ENCODE peak calls at places on chromosomes 3 and 15, in five cellular contexts. B is adrenal gland, U is Peyer's patch, Q is upper lobe of left lung, E is cardiac muscle cell. M is an unnamed sample.

GRCh38 chr15:35696767-35697231 is 150.8 kb upstream of the DPH6 start:
- DNase-seq in B (no peak), U (no peak), Q (no peak), E (no peak), M (no peak)

GRCh38 chr3:51955893-51956770 is 951 bp downstream of the GPR62 start:
- DNase-seq in B (peak; percentile 65), U (peak; percentile 58), Q (peak; percentile 92), E (peak; percentile 60), M (peak; percentile 59)

GRCh38 chr15:42608767-42609488 is 33.5 kb downstream of the STARD9 start:
- DNase-seq in B (no peak), U (no peak), Q (no peak), E (no peak), M (no peak)

GRCh38 chr3:19595884-19596283 is 338.1 kb downstream of the EFHB start:
- DNase-seq in B (no peak), U (no peak), Q (no peak), E (no peak), M (no peak)

GRCh38 chr15:49494842-49495241 is 71.8 kb downstream of the FGF7 start:
- DNase-seq in B (no peak), U (no peak), Q (no peak), E (no peak), M (no peak)

GRCh38 chr3:69761896-69762789 is 22.9 kb downstream of the MITF start:
- DNase-seq in B (no peak), U (no peak), Q (no peak), E (no peak), M (no peak)

GRCh38 chr3:17014734-17015133 is 130.0 kb downstream of the PLCL2 start:
- DNase-seq in B (no peak), U (no peak), Q (no peak), E (no peak), M (no peak)

GRCh38 chr3:190339130-190339529 is 16.9 kb upstream of the CLDN1 start:
- DNase-seq in B (no peak), U (no peak), Q (no peak), E (no peak), M (no peak)

GRCh38 chr3:111069974-111070751 is 1.5 kb upstream of the NECTIN3 start:
- DNase-seq in B (peak; percentile 46), U (peak; percentile 50), Q (no peak), E (peak; percentile 36), M (no peak)

GRCh38 chr3:33441322-33441976 is 1.2 kb upstream of the UBP1 start:
- DNase-seq in B (no peak), U (peak; percentile 78), Q (no peak), E (no peak), M (no peak)

GRCh38 chr3:157261000-157261399 is 101.1 kb upstream of the CCNL1 start:
- DNase-seq in B (no peak), U (no peak), Q (no peak), E (no peak), M (no peak)

GRCh38 chr3:107117922-107118576 is 259.2 kb upstream of the CCDC54 start:
- DNase-seq in B (peak; percentile 53), U (no peak), Q (no peak), E (peak; percentile 70), M (no peak)

GRCh38 chr3:194255252-194256039 is 95.7 kb downstream of the CPN2 start:
- DNase-seq in B (peak; percentile 79), U (peak; percentile 76), Q (peak; percentile 86), E (no peak), M (peak; percentile 13)

GRCh38 chr3:87088366-87088983 is 97.5 kb upstream of the VGLL3 start:
- DNase-seq in B (no peak), U (no peak), Q (no peak), E (no peak), M (no peak)

GRCh38 chr15:62715946-62716345 is 326.6 kb upstream of the TPM1 start:
- DNase-seq in B (no peak), U (no peak), Q (no peak), E (no peak), M (no peak)

GRCh38 chr15:59553879-59554735 is 57.5 kb upstream of the GCNT3 start:
- DNase-seq in B (no peak), U (no peak), Q (no peak), E (no peak), M (no peak)

GRCh38 chr15:60679256-60679655 is 200.3 kb upstream of the ICE2 start:
- DNase-seq in B (peak; percentile 46), U (no peak), Q (no peak), E (no peak), M (no peak)

GRCh38 chr15:62904511-62904910 is 138.0 kb upstream of the TPM1 start:
- DNase-seq in B (no peak), U (no peak), Q (no peak), E (no peak), M (no peak)

GRCh38 chr15:70505411-70505919 is 257.9 kb downstream of the UACA start:
- DNase-seq in B (peak; percentile 37), U (no peak), Q (no peak), E (no peak), M (no peak)

GRCh38 chr15:40743921-40744809 is 10.9 kb downstream of the RMDN3 start:
- DNase-seq in B (no peak), U (peak; percentile 71), Q (no peak), E (no peak), M (peak; percentile 50)

GRCh38 chr3:133843634-133844033 is 38.0 kb downstream of the SRPRB start:
- DNase-seq in B (peak; percentile 29), U (no peak), Q (no peak), E (no peak), M (no peak)

GRCh38 chr15:45394681-45395080 is 16.3 kb upstream of the GATM start:
- DNase-seq in B (no peak), U (no peak), Q (no peak), E (no peak), M (no peak)

GRCh38 chr3:9194509-9195184 is 54.8 kb downstream of the SRGAP3 start:
- DNase-seq in B (no peak), U (no peak), Q (no peak), E (no peak), M (no peak)

GRCh38 chr3:54188176-54188791 is 65.9 kb downstream of the CACNA2D3 start:
- DNase-seq in B (peak; percentile 56), U (peak; percentile 47), Q (no peak), E (peak; percentile 94), M (no peak)

GRCh38 chr3:4670352-4670751 is 177.2 kb downstream of the ITPR1 start:
- DNase-seq in B (no peak), U (no peak), Q (no peak), E (peak; percentile 25), M (no peak)

GRCh38 chr15:69119016-69119415 is 41.4 kb upstream of the GLCE start:
- DNase-seq in B (no peak), U (no peak), Q (no peak), E (no peak), M (no peak)

GRCh38 chr15:91862891-91863520 is 9.5 kb downstream of the SLCO3A1 start:
- DNase-seq in B (no peak), U (no peak), Q (no peak), E (no peak), M (no peak)

GRCh38 chr3:9809615-9810356 is at the start of gene TTLL3:
- DNase-seq in B (peak; percentile 78), U (peak; percentile 88), Q (peak; percentile 95), E (peak; percentile 66), M (peak; percentile 56)

GRCh38 chr3:136277115-136277514 is 27.0 kb downstream of the PCCB start:
- DNase-seq in B (no peak), U (no peak), Q (no peak), E (no peak), M (no peak)

GRCh38 chr3:195847061-195847950 is 35.6 kb upstream of the MUC4 start:
- DNase-seq in B (peak; percentile 86), U (no peak), Q (peak; percentile 65), E (no peak), M (no peak)

GRCh38 chr15:70449311-70450141 is 313.8 kb downstream of the UACA start:
- DNase-seq in B (no peak), U (peak; percentile 1), Q (no peak), E (no peak), M (no peak)

GRCh38 chr3:189727898-189728297 is 96.7 kb downstream of the TP63 start:
- DNase-seq in B (no peak), U (no peak), Q (no peak), E (no peak), M (no peak)

GRCh38 chr3:25119682-25120081 is 308.4 kb upstream of the RARB start:
- DNase-seq in B (no peak), U (no peak), Q (no peak), E (no peak), M (no peak)

GRCh38 chr15:33132722-33133345 is 61.7 kb downstream of the FMN1 start:
- DNase-seq in B (no peak), U (no peak), Q (no peak), E (peak; percentile 73), M (peak; percentile 10)
- H3K4me3 ChIP-seq in B (no peak overlapping the region), U (no peak overlapping the region), Q (no peak overlapping the region), E (no peak overlapping the region), M (no peak overlapping the region)

GRCh38 chr3:50587373-50587772 is 18.1 kb downstream of the HEMK1 start:
- DNase-seq in B (no peak), U (no peak), Q (no peak), E (no peak), M (no peak)
- H3K36me3 ChIP-seq in B (no peaks in the 10 kb centered on the region), U (no peaks in the 10 kb centered on the region), Q (no peaks in the 10 kb centered on the region), E (peaks cover 2% of the 10 kb centered on the region), M (no peaks in the 10 kb centered on the region)

DNA sequence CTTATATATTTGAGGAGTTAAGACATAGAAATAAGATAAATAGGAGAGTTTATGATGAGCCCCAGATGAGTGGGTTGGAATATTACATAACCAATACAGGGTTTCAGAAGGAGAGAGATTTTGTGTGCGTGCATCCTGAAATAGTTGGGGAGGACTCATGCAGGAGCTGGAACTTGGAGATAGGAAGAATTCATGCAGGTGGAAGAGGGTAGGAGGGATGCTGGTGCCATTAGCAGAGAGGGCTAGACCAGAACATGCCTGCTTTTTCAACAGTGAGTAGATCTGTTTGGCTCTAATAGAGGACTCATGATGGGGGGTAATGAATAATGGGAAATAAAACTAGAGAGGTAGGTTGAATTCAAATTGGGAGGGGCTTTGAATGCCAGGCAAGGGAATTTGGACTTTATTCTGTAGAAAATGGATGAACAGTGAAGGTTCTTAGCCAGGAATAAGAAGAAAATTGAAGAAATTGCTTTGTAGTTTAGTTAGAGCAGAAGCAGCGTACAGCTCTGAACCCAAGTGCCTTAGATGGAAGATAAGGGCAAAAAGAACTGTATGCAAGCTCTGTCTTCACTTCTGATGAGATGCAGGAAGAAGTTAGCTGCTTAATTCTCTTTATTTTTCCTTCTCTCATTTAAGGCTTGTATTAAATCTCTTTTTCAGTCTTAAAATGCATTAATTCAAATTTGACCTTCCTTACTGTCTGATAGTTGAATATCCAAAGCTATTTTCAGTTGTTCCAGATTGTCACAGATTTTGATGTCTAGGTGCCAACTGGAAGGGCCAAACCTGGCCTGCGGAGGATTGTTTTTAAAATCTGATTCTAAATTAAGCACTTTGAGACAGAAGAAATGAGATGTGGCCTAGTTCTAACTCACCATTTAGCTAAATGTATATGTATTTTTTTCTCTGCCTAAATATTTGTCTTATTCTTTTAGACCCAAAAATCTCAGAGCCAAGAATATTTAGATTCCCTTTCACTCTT is 86.3 kb downstream of the PPM1L start:
- DNase-seq in B (no peak), U (no peak), Q (no peak), E (no peak), M (no peak)
- H3K4me3 ChIP-seq in B (no peak overlapping the region), U (no peak overlapping the region), Q (no peak overlapping the region), E (no peak overlapping the region), M (no peak overlapping the region)

GRCh38 chr3:47731066-47731465 is 50.6 kb downstream of the SMARCC1 start:
- DNase-seq in B (no peak), U (no peak), Q (no peak), E (no peak), M (no peak)
- H3K36me3 ChIP-seq in B (peaks cover 34% of the 10 kb centered on the region), U (no peaks in the 10 kb centered on the region), Q (peaks cover 34% of the 10 kb centered on the region), E (peaks cover 51% of the 10 kb centered on the region), M (peaks cover 75% of the 10 kb centered on the region)